ENCODE peak calls at places on chromosomes 4 and X, in eight cellular contexts. G, L, F, V, I, C, N and D are unnamed samples.

GRCh38 chr4:11614426-11614825 is 185.7 kb upstream of the HS3ST1 start:
- DNase-seq in L (no peak), G (no peak), C (peak; percentile 69), N (no peak), V (no peak), F (no peak), I (no peak), D (no peak)

GRCh38 chr4:177097291-177097690 is 212.4 kb upstream of the NEIL3 start:
- DNase-seq in I (no peak), C (no peak), N (no peak), L (no peak), F (no peak), V (no peak), G (no peak), D (no peak)

GRCh38 chrX:126580877-126581276 is 28.3 kb upstream of the DCAF12L1 start:
- DNase-seq in G (peak; percentile 67), I (no peak), F (no peak), C (no peak), V (no peak), N (no peak), L (no peak), D (no peak)

GRCh38 chrX:43165343-43165920 is 387.5 kb upstream of the PPP1R2C start:
- DNase-seq in L (no peak), F (no peak), N (no peak), I (no peak), V (no peak), C (no peak), G (no peak), D (no peak)

GRCh38 chr4:69970071-69970470 is 4.5 kb upstream of the CSN2 start:
- DNase-seq in F (no peak), I (no peak), L (no peak), V (no peak), N (no peak), G (no peak), C (no peak), D (no peak)

GRCh38 chrX:446243-446642 is 59.5 kb upstream of the PPP2R3B start:
- DNase-seq in C (no peak), V (peak; percentile 12), N (no peak), F (no peak), I (no peak), L (no peak), G (no peak), D (no peak)

GRCh38 chr4:161252520-161253141 is 911.2 kb downstream of the FSTL5 start:
- DNase-seq in N (no peak), C (peak; percentile 21), F (peak; percentile 9), V (no peak), I (no peak), L (no peak), G (no peak), D (no peak)

GRCh38 chrX:39165185-39165584 is 363.9 kb downstream of the MID1IP1 start:
- DNase-seq in I (no peak), G (no peak), F (no peak), V (no peak), C (no peak), L (no peak), N (no peak), D (no peak)

GRCh38 chrX:80648023-80648422 is 161.7 kb downstream of the BRWD3 start:
- DNase-seq in L (no peak), N (no peak), I (no peak), F (peak; percentile 3), G (no peak), V (no peak), C (peak; percentile 13), D (no peak)

GRCh38 chrX:40368611-40369061 is 212.1 kb upstream of the ATP6AP2 start:
- DNase-seq in I (no peak), C (no peak), G (no peak), F (no peak), L (no peak), N (no peak), V (no peak), D (no peak)

GRCh38 chrX:97531824-97532223 is 648.1 kb downstream of the RPA4 start:
- DNase-seq in G (no peak), N (no peak), V (no peak), I (no peak), C (no peak), F (no peak), L (no peak), D (no peak)

GRCh38 chr4:155796031-155796430 is 37.2 kb downstream of the GUCY1B1 start:
- DNase-seq in N (no peak), F (peak; percentile 53), L (no peak), V (no peak), C (peak; percentile 37), I (no peak), G (no peak), D (no peak)

GRCh38 chrX:2549874-2550273 is 49.1 kb upstream of the DHRSX start:
- DNase-seq in I (no peak), L (no peak), N (no peak), C (peak; percentile 40), F (no peak), V (no peak), G (no peak), D (no peak)

GRCh38 chrX:19865567-19866363 is 21.6 kb downstream of the SH3KBP1 start:
- DNase-seq in N (no peak), L (no peak), G (no peak), C (no peak), V (no peak), F (no peak), I (no peak), D (no peak)

GRCh38 chr4:27168783-27169182 is 308.1 kb downstream of the STIM2 start:
- DNase-seq in C (no peak), I (no peak), L (no peak), F (no peak), N (no peak), G (no peak), V (no peak), D (no peak)
- TF ChIP-seq CTCF in C (no peak), I (no peak), L (no peak), F (no peak), N (no peak), G (no peak), V (no peak), D (no peak)

DNA sequence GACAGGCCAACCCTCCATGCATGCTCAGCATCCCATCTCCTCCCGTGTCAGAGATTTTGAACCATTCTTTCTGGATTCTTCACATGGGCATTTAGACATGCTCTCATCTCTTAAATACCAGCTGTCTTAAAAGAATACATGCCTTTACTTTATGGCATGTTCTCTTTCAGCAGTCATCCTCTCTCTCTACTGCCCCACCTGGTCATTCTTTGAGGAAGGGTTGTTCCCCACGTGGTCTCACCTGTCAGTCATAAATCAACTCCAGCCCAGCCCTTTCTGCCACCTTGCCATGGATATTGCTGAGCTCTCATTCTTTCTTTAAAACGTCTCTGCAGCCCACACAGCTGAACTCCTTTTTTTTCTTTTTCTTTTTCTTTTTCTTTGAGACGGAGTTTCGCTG is 111.3 kb downstream of the ARHGAP10 start:
- DNase-seq in L (no peak), F (no peak), C (peak; percentile 63), V (no peak), I (no peak), G (no peak), N (no peak), D (no peak)
- TF ChIP-seq CTCF in L (no peak), F (no peak), C (peak; percentile 21), V (no peak), I (no peak), G (no peak), N (no peak), D (no peak)

GRCh38 chr4:145723336-145723735 is 43.4 kb downstream of the C4orf51 start:
- DNase-seq in F (no peak), N (no peak), I (no peak), L (no peak), V (no peak), C (no peak), G (no peak), D (no peak)
- TF ChIP-seq CTCF in F (no peak), N (no peak), I (no peak), L (no peak), V (no peak), C (no peak), G (no peak), D (no peak)

DNA sequence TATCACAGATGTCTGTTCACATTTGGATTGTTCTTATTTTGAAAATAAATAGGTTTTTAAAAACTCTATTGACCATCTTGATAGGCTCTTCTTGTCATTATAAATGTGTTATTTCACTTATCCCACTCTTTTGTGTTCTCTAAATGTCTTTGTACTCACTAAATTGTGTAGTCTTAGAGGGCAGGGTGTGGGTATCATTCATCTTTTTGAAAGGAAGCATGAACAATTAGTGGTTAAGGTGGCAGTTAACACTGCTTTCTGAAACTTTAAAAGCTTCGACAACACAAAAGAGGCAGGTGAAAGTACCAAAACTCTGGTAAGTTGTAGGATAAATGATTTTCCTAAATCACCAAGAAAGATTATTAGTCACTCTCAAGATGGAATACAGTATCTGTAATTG is 83.2 kb downstream of the IL15 start:
- DNase-seq in N (no peak), I (no peak), F (no peak), C (no peak), V (no peak), L (no peak), G (no peak), D (no peak)
- TF ChIP-seq CTCF in N (no peak), I (no peak), F (no peak), C (no peak), V (no peak), L (no peak), G (no peak), D (no peak)

GRCh38 chr4:150131581-150132228 is 53.5 kb downstream of the DCLK2 start:
- DNase-seq in F (peak; percentile 38), V (no peak), C (no peak), G (no peak), I (no peak), N (no peak), L (no peak), D (no peak)
- TF ChIP-seq CTCF in F (no peak), V (no peak), C (no peak), G (no peak), I (no peak), N (no peak), L (no peak), D (no peak)

DNA sequence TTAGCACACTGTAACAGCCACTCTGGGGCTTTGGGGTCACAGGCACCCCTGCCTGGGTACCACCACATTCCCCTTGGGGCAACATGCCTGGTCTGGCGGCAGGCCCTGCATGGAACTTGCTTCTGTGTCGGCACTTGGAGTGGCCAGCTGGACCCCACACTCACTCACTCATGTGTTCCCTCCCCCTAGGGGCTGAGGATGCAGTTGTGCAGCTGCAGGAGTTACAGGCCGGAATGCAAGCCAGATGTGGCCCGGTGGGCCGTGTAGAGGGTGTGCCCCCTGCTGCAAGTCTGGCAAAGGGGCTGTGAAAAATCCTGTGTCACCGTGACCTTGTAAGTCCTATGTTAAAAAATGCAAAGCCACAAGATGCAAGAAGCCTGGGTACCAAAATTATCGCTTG is 34.2 kb downstream of the ATXN3L start:
- DNase-seq in F (no peak), G (no peak), N (no peak), I (no peak), L (no peak), C (peak; percentile 15), V (no peak), D (no peak)
- TF ChIP-seq CTCF in F (no peak), G (no peak), N (no peak), I (no peak), L (no peak), C (no peak), V (no peak), D (no peak)